ENCODE peak calls at places on chromosomes 12 and 14, in five cellular contexts. P is gastrocnemius medialis, R is adrenal gland, I is left ventricle myocardium inferior, J is suprapubic skin. W is an unnamed sample.

GRCh38 chr14:100861937-100862247 is 36.0 kb downstream of the MEG3 start:
- DNase-seq in P (no peak), R (no peak), I (no peak), J (no peak), W (no peak)

GRCh38 chr14:38404616-38405015 is 148.7 kb upstream of the CLEC14A start:
- DNase-seq in P (no peak), R (no peak), I (no peak), J (no peak), W (no peak)

GRCh38 chr12:1474059-1474537 is 120.3 kb downstream of the FBXL14 start:
- DNase-seq in P (no peak), R (no peak), I (no peak), J (no peak), W (no peak)

GRCh38 chr14:29885988-29886387 is 41.7 kb downstream of the PRKD1 start:
- DNase-seq in P (no peak), R (no peak), I (no peak), J (no peak), W (no peak)

GRCh38 chr12:80195143-80195726 is 95.9 kb downstream of the OTOGL start:
- DNase-seq in P (no peak), R (no peak), I (no peak), J (no peak), W (no peak)

GRCh38 chr12:84128117-84128991 is 784.2 kb downstream of the SLC6A15 start:
- DNase-seq in P (no peak), R (no peak), I (no peak), J (no peak), W (no peak)

GRCh38 chr12:132162508-132163031 is 18.3 kb downstream of the NOC4L start:
- DNase-seq in P (no peak), R (no peak), I (no peak), J (no peak), W (no peak)

GRCh38 chr14:101216725-101217463 is 313.4 kb upstream of the RTL1 start:
- DNase-seq in P (no peak), R (peak; percentile 6), I (no peak), J (no peak), W (no peak)

GRCh38 chr12:52402873-52403510 is 3.1 kb downstream of the KRT82 start:
- DNase-seq in P (no peak), R (no peak), I (no peak), J (no peak), W (no peak)

GRCh38 chr12:5206401-5207175 is 162.9 kb downstream of the KCNA5 start:
- DNase-seq in P (no peak), R (no peak), I (no peak), J (no peak), W (no peak)

GRCh38 chr12:16369156-16369555 is 21.7 kb downstream of the MGST1 start:
- DNase-seq in P (no peak), R (no peak), I (no peak), J (no peak), W (no peak)

GRCh38 chr14:75295061-75295461 is 16.4 kb downstream of the FOS start:
- DNase-seq in P (peak; percentile 54), R (peak; percentile 75), I (peak; percentile 57), J (peak; percentile 90), W (peak; percentile 65)

GRCh38 chr14:70810621-70811020 is 1.3 kb upstream of the MAP3K9 start:
- DNase-seq in P (no peak), R (no peak), I (no peak), J (no peak), W (no peak)
- H3K4me3 ChIP-seq in P (no peak overlapping the region), R (no peak overlapping the region), I (no peak overlapping the region), J (peak overlapping the region; percentile 63), W (no peak overlapping the region)

DNA sequence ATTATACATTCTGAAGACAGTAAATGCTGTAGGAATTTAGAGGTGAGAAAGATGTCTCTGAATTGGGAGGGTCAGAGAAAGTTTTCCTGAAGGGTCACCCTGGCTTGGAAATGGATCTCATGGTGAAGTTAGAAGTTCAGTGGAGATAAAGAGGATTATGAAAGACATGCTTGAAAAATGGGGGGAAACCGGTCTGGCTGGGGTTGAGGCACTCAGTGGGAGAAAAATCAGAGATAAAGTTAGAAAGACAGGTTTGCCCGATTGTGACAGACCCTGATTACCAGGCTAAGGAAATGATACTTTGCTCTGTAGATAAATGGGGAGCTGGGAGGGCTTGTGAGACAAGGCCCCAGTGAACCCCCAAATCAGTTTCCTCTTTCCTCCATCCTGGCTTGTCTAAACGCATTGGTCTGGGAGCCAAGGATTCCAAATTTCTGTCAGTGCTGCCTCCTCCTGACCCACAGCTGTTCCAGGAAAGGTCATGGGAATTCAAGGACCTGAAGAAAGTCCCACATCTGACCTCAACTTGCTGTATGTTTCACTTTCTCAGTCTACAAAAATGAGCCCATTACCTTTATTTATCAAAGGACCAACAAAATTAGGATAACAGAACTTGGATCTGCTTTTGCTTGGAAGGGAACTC is 3.6 kb upstream of the RNASE7 start:
- DNase-seq in P (no peak), R (no peak), I (no peak), J (no peak), W (no peak)
- H3K27ac ChIP-seq in P (peak overlapping the region; percentile 83), R (peak overlapping the region; percentile 76), I (peak overlapping the region; percentile 88), J (peak overlapping the region; percentile 73), W (peak overlapping the region; percentile 85)

GRCh38 chr14:99026471-99026870 is 245.5 kb downstream of the BCL11B start:
- DNase-seq in P (no peak), R (no peak), I (no peak), J (no peak), W (no peak)

GRCh38 chr14:99028521-99028920 is 243.5 kb downstream of the BCL11B start:
- DNase-seq in P (no peak), R (no peak), I (no peak), J (peak; percentile 4), W (no peak)

GRCh38 chr14:99029916-99030305 is 242.1 kb downstream of the BCL11B start:
- DNase-seq in P (no peak), R (no peak), I (no peak), J (no peak), W (no peak)

GRCh38 chr14:99029150-99029915 is 242.7 kb downstream of the BCL11B start:
- DNase-seq in P (no peak), R (no peak), I (no peak), J (peak; percentile 59), W (no peak)

DNA sequence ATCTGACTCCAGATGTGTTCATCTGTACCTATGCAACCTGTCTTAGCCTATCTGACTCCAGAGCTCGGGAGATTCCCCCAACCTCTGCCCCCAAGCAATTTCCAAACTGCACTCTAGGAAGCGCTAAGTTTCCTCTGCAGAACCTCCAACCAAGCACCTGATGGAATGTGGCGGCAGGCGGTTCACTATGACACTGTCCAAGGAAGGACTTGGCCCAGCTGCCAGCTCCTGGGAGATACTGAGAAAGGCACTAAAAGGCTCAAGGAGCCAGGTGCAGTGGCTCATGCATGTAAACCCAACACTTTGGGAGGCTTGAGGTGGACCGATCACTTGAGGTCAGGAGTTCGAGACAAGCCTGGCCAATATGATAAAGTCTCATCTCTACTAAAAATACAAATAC is 244.0 kb downstream of the BCL11B start:
- DNase-seq in P (no peak), R (no peak), I (no peak), J (peak; percentile 52), W (no peak)
- H3K4me1 ChIP-seq in P (no peaks in the 10 kb centered on the region), R (no peaks in the 10 kb centered on the region), I (no peaks in the 10 kb centered on the region), J (no peaks in the 10 kb centered on the region), W (no peaks in the 10 kb centered on the region)

GRCh38 chr12:57278465-57279453 is 27.8 kb upstream of the STAC3 start:
- DNase-seq in P (no peak), R (no peak), I (no peak), J (no peak), W (no peak)

GRCh38 chr12:57280234-57281062 is 29.5 kb upstream of the STAC3 start:
- DNase-seq in P (no peak), R (peak; percentile 71), I (no peak), J (no peak), W (peak; percentile 66)

GRCh38 chr12:57272337-57273151 is 21.6 kb upstream of the STAC3 start:
- DNase-seq in P (no peak), R (no peak), I (peak; percentile 35), J (no peak), W (no peak)

GRCh38 chr12:57273516-57273915 is 22.5 kb upstream of the STAC3 start:
- DNase-seq in P (no peak), R (no peak), I (no peak), J (no peak), W (no peak)

GRCh38 chr12:57276935-57277563 is 26.1 kb upstream of the STAC3 start:
- DNase-seq in P (no peak), R (peak; percentile 47), I (no peak), J (no peak), W (no peak)
- H3K4me3 ChIP-seq in P (no peak overlapping the region), R (no peak overlapping the region), I (no peak overlapping the region), J (no peak overlapping the region), W (no peak overlapping the region)

GRCh38 chr14:105076805-105077648 is 11.8 kb upstream of the GPR132 start:
- DNase-seq in P (no peak), R (no peak), I (no peak), J (no peak), W (no peak)

GRCh38 chr14:105075364-105076295 is 10.4 kb upstream of the GPR132 start:
- DNase-seq in P (no peak), R (no peak), I (peak; percentile 68), J (no peak), W (no peak)

GRCh38 chr14:105074601-105075053 is 9.4 kb upstream of the GPR132 start:
- DNase-seq in P (no peak), R (peak; percentile 16), I (no peak), J (peak; percentile 78), W (no peak)

GRCh38 chr14:105077649-105077995 is 12.4 kb upstream of the GPR132 start:
- DNase-seq in P (no peak), R (no peak), I (no peak), J (no peak), W (no peak)

DNA sequence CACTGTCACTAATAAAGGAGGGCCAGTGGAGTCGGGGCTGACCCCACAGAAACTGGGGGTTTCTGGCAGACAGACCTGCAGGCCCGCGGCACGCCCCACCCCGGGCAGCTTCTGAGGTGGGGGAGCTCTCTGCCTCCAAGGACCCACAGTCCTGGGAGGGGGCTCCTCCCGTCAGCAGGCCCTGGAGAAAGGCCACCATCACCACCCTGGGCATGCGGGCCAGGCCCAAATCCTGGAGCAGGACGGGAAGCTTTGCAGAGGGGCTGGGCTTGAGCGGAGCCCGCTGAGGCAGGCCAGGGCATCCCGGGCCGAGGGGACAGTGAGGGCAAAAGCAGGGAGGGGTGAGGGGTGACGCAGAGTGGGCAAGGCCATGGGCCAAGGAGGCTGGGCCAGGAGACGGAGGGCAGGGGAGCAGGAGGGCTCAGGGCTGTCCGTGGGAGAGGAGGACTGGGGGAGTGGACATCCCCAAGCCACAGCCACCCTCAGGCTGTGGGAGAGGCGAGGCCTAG is 11.1 kb upstream of the GPR132 start:
- DNase-seq in P (no peak), R (no peak), I (no peak), J (no peak), W (no peak)
- H3K27ac ChIP-seq in P (no peak overlapping the region), R (no peak overlapping the region), I (peak overlapping the region; percentile 71), J (peak overlapping the region; percentile 40), W (no peak overlapping the region)

GRCh38 chr12:96352161-96352835 is 47.9 kb downstream of the CDK17 start:
- DNase-seq in P (no peak), R (no peak), I (no peak), J (no peak), W (no peak)
- H3K4me1 ChIP-seq in P (peaks cover 29% of the 10 kb centered on the region), R (peaks cover 7% of the 10 kb centered on the region), I (peaks cover 84% of the 10 kb centered on the region), J (peaks cover 23% of the 10 kb centered on the region), W (peaks cover 7% of the 10 kb centered on the region)

DNA sequence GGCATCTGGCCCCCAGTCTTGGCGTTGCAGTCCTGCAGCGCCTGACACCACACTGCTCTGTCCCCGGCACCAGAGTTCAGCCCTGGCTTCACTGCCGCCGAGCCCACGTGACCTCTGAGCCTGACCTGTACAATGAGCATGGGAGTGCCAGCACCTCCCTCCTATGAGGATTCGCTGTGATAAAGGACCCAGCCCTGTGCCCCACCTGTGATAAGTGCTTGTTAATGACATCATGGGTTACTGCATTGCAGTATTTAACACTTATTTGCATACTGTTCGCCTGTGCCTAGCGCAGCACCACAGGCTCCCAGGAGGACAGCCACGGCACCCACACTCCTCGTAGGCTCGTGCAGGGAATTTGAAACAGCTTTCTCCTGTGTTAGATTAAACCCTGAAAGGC is 118.2 kb upstream of the GSC start:
- DNase-seq in P (no peak), R (no peak), I (no peak), J (no peak), W (no peak)
- H3K4me3 ChIP-seq in P (no peak overlapping the region), R (no peak overlapping the region), I (no peak overlapping the region), J (no peak overlapping the region), W (no peak overlapping the region)

W was measured in uterus.